ENCODE peak calls at places on chromosomes 7 and 10, in four cellular contexts. I, A, E and U are unnamed samples.
A peak's percentile ranks its signal among the peaks of the same experiment; 100 is the strongest.

GRCh38 chr10:75228834-75229233 is 6.9 kb downstream of the COMTD1 start:
- DNase-seq in I (no peak), A (no peak), E (no peak), U (no peak)

GRCh38 chr7:102286237-102287081 is at the start of gene SH2B2:
- DNase-seq in I (no peak), A (peak; percentile 49), E (peak; percentile 87), U (peak; percentile 70)

GRCh38 chr10:58017719-58018367 is 249.9 kb downstream of the IPMK start:
- DNase-seq in I (no peak), A (peak; percentile 89), E (no peak), U (no peak)

GRCh38 chr7:114939484-114940097 is 17.7 kb downstream of the MDFIC start:
- DNase-seq in I (no peak), A (peak; percentile 15), E (no peak), U (no peak)

GRCh38 chr10:26437637-26438461 is at the start of gene APBB1IP:
- DNase-seq in I (no peak), A (no peak), E (peak; percentile 24), U (peak; percentile 60)

GRCh38 chr10:69065406-69066361 is 22.2 kb upstream of the SRGN start:
- DNase-seq in I (no peak), A (peak; percentile 59), E (no peak), U (no peak)

GRCh38 chr7:8201846-8202441 is 60.0 kb downstream of the ICA1 start:
- DNase-seq in I (no peak), A (no peak), E (no peak), U (no peak)

GRCh38 chr7:150612925-150613324 is 19.3 kb downstream of the GIMAP6 start:
- DNase-seq in I (no peak), A (no peak), E (no peak), U (no peak)

GRCh38 chr7:55515569-55516279 is 56.6 kb downstream of the VOPP1 start:
- DNase-seq in I (no peak), A (no peak), E (no peak), U (no peak)

GRCh38 chr10:80472234-80473095 is 18.4 kb downstream of the TSPAN14 start:
- DNase-seq in I (no peak), A (no peak), E (no peak), U (no peak)

DNA sequence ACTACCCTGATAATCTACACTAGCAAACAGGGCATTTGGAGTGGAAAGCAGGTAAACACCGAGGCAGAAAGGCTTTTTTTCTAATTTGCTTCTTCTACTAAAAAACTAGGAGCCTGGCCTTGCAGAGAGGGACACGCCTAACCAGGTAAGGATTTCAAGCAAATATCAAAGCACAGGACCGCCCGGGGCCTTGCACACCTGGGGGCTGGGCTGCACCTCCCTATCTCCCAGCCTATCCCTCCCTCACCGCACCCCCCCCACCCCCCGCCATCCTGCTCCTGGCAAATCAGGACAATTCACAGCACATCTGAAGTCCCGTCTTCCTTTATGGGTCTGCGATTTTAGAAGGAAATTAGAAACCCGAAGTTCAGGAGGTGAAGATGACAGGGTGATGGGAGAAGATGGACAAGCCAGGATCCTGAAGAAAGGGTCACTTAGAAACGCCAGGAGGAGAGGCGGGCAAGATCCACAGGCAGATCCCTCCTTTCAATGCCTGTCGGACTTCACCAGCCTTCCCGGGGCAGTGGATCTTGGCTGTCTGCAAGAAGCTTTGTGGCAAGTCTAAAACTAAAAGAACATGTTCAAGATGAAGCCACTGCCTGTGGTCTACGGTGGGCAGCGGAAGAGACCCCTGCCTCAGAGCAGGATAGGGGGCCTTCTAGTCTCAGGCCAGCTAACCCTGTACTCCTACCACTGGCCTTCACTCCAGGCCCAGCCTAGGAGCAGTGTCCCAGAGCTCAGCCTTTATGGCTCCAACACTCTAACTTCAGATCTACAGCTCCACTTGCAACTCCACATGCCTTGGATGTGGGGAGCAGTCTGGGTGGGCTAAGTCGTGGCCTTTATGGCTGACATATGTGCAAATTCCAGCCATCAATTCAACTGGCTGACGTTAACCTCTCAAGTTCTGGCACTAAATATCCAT is 43.9 kb downstream of the TNS3 start:
- DNase-seq in I (no peak), A (no peak), E (no peak), U (no peak)
- H3K4me3 ChIP-seq in I (no peak overlapping the region), A (peak overlapping the region; percentile 66), E (peak overlapping the region; percentile 64), U (peak overlapping the region; percentile 50)

GRCh38 chr10:35412900-35413491 is 76.7 kb downstream of the CCNY start:
- DNase-seq in I (no peak), A (peak; percentile 68), E (no peak), U (no peak)
- H3K9ac ChIP-seq in I (no peak overlapping the region), A (no peak overlapping the region), E (no peak overlapping the region), U (no peak overlapping the region)

DNA sequence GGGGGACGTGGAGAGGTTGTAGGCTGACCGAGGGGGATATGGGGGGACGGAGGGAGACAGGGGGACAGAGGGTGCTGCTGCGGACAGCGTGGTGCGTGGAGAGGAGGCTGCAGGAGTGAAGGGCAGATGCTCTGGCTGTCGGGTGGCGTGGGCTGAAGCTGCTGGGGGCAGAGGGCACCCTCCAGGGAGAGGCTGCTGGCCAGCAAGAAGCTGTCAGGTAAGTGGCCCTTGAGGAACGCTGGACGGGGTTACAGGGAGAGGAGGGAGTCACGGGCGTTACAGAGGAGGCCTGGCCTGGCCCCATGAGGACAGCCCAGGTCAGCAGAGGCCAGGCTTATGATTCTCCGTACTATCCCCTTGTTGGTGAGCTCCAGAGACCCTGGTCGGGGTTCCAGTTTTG is 27.1 kb downstream of the YKT6 start:
- DNase-seq in I (no peak), A (no peak), E (no peak), U (no peak)
- TF ChIP-seq CTCF in I (no peak), A (no peak), E (no peak), U (no peak)

GRCh38 chr10:117135480-117136140 is 2.5 kb downstream of the VAX1 start:
- DNase-seq in I (no peak), A (no peak), E (no peak), U (no peak)

GRCh38 chr10:117137911-117138642 is at the start of gene VAX1:
- DNase-seq in I (no peak), A (peak; percentile 30), E (peak; percentile 76), U (no peak)

GRCh38 chr10:117135026-117135372 is 3.1 kb downstream of the VAX1 start:
- DNase-seq in I (no peak), A (no peak), E (no peak), U (no peak)

GRCh38 chr10:117137031-117137910 is 799 bp downstream of the VAX1 start:
- DNase-seq in I (no peak), A (peak; percentile 51), E (peak; percentile 83), U (no peak)

DNA sequence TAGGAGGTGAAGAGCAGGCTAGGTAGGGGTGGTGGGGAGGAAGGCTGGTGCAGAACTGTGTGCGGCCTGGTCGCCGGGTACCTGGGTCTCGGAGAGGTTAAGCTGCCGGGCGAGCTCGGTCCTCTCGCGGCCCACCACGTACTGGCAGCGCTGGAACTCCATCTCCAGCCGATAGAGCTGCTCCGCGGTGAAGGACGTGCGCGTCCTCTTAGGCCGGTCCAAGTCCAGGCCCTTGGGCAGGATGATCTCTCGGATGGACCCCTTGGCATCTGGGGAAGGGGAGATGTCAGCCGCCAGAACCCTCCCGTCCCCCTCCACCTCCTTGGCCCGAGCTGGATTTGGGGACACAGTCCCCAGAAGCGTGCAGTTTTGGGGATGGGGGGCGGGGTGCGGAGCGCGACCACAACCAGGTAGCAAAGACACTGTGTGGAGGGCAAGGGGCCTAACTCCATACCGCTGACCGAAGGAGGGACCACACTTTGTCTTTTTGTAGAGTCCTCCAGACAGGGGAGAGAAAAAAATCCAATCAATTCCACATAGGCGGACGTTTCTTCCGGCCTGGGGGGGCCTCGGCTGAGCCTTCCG is 1.6 kb downstream of the VAX1 start:
- DNase-seq in I (no peak), A (no peak), E (peak; percentile 36), U (no peak)
- H3K4me3 ChIP-seq in I (peak overlapping the region; percentile 13), A (peak overlapping the region; percentile 75), E (peak overlapping the region; percentile 60), U (peak overlapping the region; percentile 28)

GRCh38 chr7:97377713-97378112 is 260.2 kb downstream of the SDHAF3 start:
- DNase-seq in I (no peak), A (no peak), E (no peak), U (no peak)
- H3K9ac ChIP-seq in I (no peak overlapping the region), A (no peak overlapping the region), E (no peak overlapping the region), U (no peak overlapping the region)

GRCh38 chr10:11095374-11095785 is 77.7 kb downstream of the CELF2 start:
- DNase-seq in I (no peak), A (no peak), E (no peak), U (no peak)
- TF ChIP-seq CTCF in I (no peak), A (no peak), E (peak; percentile 37), U (no peak)

DNA sequence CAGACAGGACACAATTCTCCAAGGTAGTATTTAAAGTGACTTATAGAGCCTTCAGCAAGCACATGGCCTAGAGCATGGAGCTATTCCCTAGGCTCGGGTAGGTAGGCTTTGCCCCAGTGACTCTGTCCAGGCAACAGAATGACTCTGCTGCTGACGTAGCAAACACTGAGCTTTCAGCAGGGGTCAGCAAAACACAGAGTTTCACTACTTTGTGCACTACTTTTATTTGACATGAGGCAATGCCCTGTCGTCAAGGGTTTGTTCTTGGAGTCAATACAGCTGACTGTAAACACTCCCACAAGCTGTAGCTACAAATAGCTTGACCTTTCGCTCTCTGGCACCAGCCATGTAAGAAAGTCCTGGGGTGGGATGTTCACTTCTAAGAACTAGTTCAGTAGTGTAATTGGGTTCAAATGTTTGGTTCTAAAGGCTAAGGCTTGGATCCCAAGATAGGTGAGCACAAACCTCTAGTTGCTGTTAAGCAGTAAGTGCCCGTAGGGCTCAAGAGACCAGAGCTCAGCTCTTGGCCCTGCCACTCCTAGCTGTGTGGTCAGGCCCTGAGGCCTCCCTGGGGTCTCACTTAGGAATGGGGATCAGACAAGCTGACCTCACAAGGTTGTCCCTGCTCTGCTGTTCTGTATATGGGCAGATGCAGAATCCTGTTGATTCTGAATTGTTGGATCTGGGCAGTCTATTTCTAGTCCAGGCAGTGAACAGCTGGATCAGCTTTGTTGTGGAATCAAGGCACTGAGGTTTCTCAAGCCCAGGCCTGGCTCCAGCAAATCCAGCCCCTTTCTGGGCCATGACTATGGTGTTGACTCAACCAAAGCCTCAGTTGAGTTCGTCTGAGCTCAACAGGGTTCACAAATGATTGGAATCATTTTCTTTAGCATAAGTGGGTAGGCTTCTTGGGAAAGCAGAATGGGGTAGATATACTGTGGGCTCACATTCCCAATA is 10.7 kb downstream of the NODAL start:
- DNase-seq in I (no peak), A (no peak), E (peak; percentile 20), U (peak; percentile 55)
- H3K4me3 ChIP-seq in I (no peak overlapping the region), A (no peak overlapping the region), E (no peak overlapping the region), U (no peak overlapping the region)